ENCODE peak calls at places on chromosome 13, in four cellular contexts. Q, W, S and H are unnamed samples.

GRCh38 chr13:94710081-94710809 is 2.1 kb downstream of the SOX21 start:
- DNase-seq in W (no peak), Q (no peak), S (no peak), H (no peak)

GRCh38 chr13:113548778-113549621 is 35.6 kb upstream of the TFDP1 start:
- DNase-seq in W (no peak), S (no peak), Q (no peak), H (no peak)

GRCh38 chr13:51246005-51246404 is 23.8 kb downstream of the FAM124A start:
- DNase-seq in W (no peak), Q (no peak), S (no peak), H (no peak)

GRCh38 chr13:21043898-21044297 is 17.5 kb downstream of the LATS2 start:
- DNase-seq in S (no peak), Q (no peak), W (peak), H (no peak)

GRCh38 chr13:76646946-76647345 is 239.3 kb downstream of the KCTD12 start:
- DNase-seq in S (no peak), W (no peak), Q (no peak), H (no peak)

GRCh38 chr13:107531816-107532215 is 683.5 kb downstream of the LIG4 start:
- DNase-seq in S (no peak), Q (no peak), W (no peak), H (no peak)

GRCh38 chr13:32234914-32235313 is 80.2 kb downstream of the ZAR1L start:
- DNase-seq in Q (no peak), S (no peak), W (no peak), H (no peak)

GRCh38 chr13:71864981-71865857 is 1.8 kb downstream of the DACH1 start:
- DNase-seq in S (peak), Q (peak), W (no peak), H (no peak)

GRCh38 chr13:66508153-66508909 is 721.8 kb downstream of the PCDH9 start:
- DNase-seq in W (no peak), Q (no peak), S (no peak), H (no peak)

GRCh38 chr13:99046851-99047250 is 69.0 kb upstream of the DOCK9 start:
- DNase-seq in Q (no peak), S (no peak), W (no peak), H (no peak)

GRCh38 chr13:25151626-25152025 is 20.5 kb downstream of the AMER2 start:
- DNase-seq in S (no peak), W (no peak), Q (no peak), H (no peak)

DNA sequence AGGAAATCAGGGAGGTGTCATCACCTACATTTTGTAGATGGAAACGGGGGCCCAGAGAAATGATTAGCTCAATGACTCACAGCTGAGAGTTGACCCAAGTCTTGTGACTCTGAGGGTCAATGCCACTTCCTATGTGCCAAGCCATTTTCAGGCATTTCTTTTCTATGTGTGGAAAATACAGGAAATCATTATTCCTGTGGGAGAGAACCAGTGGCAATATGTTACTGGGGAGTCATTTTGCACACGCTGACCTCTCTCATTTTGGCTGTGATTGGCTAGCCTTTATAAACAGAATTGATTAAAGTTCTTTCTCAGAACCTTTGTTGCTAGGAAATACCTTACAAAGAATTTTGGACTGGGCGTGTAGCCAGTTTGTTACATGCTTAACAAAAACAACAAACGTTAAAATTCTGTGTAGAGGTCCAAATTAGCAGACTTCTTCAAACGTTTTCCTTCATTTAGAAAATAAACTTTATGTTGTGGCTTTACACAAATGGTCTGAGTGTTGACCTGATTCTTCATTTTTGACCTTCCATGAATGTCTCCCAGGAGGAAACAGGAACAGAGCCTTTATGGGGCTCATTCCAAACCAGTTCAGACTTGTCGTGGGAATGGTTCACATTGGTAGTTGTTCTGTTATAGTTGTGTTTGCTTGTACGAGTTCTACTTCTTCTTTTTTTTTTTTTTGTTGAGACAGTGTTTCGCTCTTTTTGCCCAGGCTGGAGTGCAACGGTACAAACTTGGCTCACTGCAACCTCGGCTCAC is 11.4 kb downstream of the PCCA start:
- DNase-seq in S (peak), W (peak), Q (no peak), H (no peak)
- H3K27ac ChIP-seq in S (no peak), W (peak), Q (peak), H (no peak)

GRCh38 chr13:53204598-53204997 is 176.0 kb downstream of the OLFM4 start:
- DNase-seq in W (no peak), S (no peak), Q (no peak), H (no peak)

GRCh38 chr13:53201454-53202225 is 173.0 kb downstream of the OLFM4 start:
- DNase-seq in Q (peak), S (no peak), W (no peak), H (no peak)

GRCh38 chr13:53200498-53201453 is 172.2 kb downstream of the OLFM4 start:
- DNase-seq in S (peak), W (no peak), Q (peak), H (no peak)

GRCh38 chr13:53206455-53206854 is 177.8 kb downstream of the OLFM4 start:
- DNase-seq in W (no peak), Q (no peak), S (no peak), H (no peak)
- TF ChIP-seq CTCF in W (peak), Q (no peak), S (no peak), H (no peak)

GRCh38 chr13:111476197-111476596 is 155.8 kb downstream of the TEX29 start:
- DNase-seq in S (no peak), W (no peak), Q (no peak), H (no peak)
- H3K27ac ChIP-seq in S (no peak), W (no peak), Q (no peak), H (no peak)

DNA sequence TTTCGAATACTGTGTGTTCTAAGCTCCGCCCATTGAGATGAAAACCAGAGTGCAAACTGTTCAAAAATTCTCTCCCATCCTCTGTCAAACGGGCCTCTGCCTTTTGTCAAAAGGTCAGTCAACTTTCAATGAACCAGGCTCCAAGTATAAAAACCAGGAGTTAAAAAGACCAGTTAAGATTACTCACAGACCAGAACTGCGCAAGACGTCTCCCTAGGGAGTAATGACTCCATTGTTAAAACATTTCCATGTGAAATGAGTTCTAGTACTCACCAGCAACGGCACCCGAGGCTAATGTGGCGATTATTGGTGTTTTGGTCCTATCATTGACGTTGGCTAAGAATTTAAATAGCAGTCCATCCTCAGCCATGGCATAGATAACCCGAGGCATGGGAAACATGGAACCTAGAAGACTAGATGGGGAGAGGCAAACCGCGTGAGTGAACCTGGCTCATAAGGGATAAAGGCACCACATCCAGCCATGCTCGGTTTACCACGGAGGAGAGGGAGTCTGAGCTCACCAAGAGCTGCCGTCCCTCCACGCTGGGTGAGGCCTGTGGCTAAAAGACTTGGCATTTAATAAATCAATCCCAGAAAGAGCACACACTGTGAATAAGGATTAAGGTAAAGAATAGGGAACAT is 73.3 kb downstream of the SLC7A1 start:
- DNase-seq in W (no peak), S (no peak), Q (no peak), H (no peak)
- TF ChIP-seq CTCF in W (no peak), S (no peak), Q (no peak), H (no peak)

GRCh38 chr13:110506396-110506795 is 55.1 kb downstream of the RAB20 start:
- DNase-seq in Q (peak), W (no peak), S (no peak), H (no peak)
- H3K27ac ChIP-seq in Q (peak), W (no peak), S (peak), H (no peak)

GRCh38 chr13:19587635-19588300 is 26.4 kb upstream of the TPTE2 start:
- DNase-seq in S (peak), Q (no peak), W (no peak), H (no peak)
- TF ChIP-seq CTCF in S (peak), Q (peak), W (peak), H (peak)

GRCh38 chr13:23427342-23428182 is 5.9 kb downstream of the SACS start:
- DNase-seq in S (peak), W (peak), Q (no peak), H (no peak)

GRCh38 chr13:23433171-23434153 is at the start of gene SACS:
- DNase-seq in Q (no peak), W (no peak), S (peak), H (no peak)

GRCh38 chr13:23428183-23428528 is 5.3 kb downstream of the SACS start:
- DNase-seq in S (no peak), W (no peak), Q (no peak), H (no peak)

GRCh38 chr13:23432589-23432988 is 913 bp downstream of the SACS start:
- DNase-seq in S (no peak), W (no peak), Q (no peak), H (no peak)

DNA sequence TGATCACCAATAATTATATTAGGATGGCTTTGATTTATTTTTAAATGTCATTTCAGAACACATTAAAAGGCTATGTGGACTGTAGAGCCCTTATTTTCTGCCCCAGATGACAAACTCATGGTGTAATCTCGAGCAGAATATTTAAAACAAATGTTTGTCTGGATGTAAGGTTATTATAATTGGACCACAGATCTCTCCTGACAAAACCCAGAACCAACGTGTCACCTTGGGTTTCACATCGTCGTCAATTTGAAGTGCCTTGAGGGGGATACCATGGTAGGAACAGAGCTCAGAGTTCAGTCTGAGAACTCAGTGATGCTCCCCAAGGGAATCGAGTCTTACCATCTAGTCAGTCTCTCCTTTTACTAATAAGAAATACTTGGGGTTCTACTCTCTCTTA is 2.8 kb downstream of the SACS start:
- DNase-seq in W (no peak), S (no peak), Q (no peak), H (no peak)
- H3K27ac ChIP-seq in W (no peak), S (no peak), Q (no peak), H (no peak)

GRCh38 chr13:102394158-102395053 is 7.4 kb downstream of the FGF14 start:
- DNase-seq in Q (peak), S (peak), W (peak), H (peak)
- TF ChIP-seq CTCF in Q (no peak), S (no peak), W (peak), H (no peak)